ENCODE peak calls at places on chromosome 2, in ten cellular contexts. X is Caki2; W is NCI-H460; E is dorsolateral prefrontal cortex; L is amniotic stem cell; K is immature natural killer cell; I is AML-193; S is HT1080; Y is activated T-cell treated with anti-CD3 and anti-CD28 coated beads, Interleukin-2, amount 50 U/mL, for 72 hours; Z is fibroblast of the aortic adventitia. V is an unnamed sample.

GRCh38 chr2:115290478-115290877 is 848.0 kb downstream of the DPP10 start:
- DNase-seq in Y (no peak), K (no peak), E (no peak), Z (no peak), S (no peak), L (no peak), I (no peak), X (no peak), W (no peak), V (no peak)

GRCh38 chr2:219022616-219023015 is 18.7 kb downstream of the CFAP65 start:
- DNase-seq in E (no peak), L (no peak), K (no peak), X (no peak), Z (no peak), Y (no peak), S (no peak), I (no peak), W (no peak), V (no peak)

GRCh38 chr2:176234216-176234615 is 35.0 kb upstream of the MTX2 start:
- DNase-seq in I (no peak), X (no peak), S (peak), L (no peak), W (no peak), K (no peak), Z (no peak), Y (no peak), E (no peak), V (no peak)

GRCh38 chr2:218010838-218011616 is 8.2 kb upstream of the TNS1 start:
- DNase-seq in K (no peak), X (no peak), L (no peak), E (no peak), I (no peak), S (no peak), Z (no peak), W (no peak), Y (no peak), V (no peak)

GRCh38 chr2:171036532-171036931 is 107.5 kb downstream of the GORASP2 start:
- DNase-seq in X (no peak), Z (no peak), E (no peak), I (no peak), Y (no peak), S (no peak), W (no peak), L (no peak), K (no peak), V (no peak)

GRCh38 chr2:11746376-11746806 is at the start of gene LPIN1:
- DNase-seq in K (peak), W (peak), S (peak), E (peak), L (peak), Y (peak), X (peak), Z (peak), I (peak), V (peak)

GRCh38 chr2:109284816-109285215 is 155.8 kb downstream of the SH3RF3 start:
- DNase-seq in W (no peak), Y (no peak), E (no peak), S (no peak), L (no peak), I (no peak), K (no peak), Z (peak), X (no peak), V (no peak)

GRCh38 chr2:54176577-54176976 is 61.2 kb downstream of the ACYP2 start:
- DNase-seq in Z (peak), L (peak), Y (no peak), S (peak), E (peak), I (peak), X (peak), W (peak), K (no peak), V (no peak)